ENCODE peak calls at places on chromosomes 13 and 19, in ten cellular contexts. R, H, V, M, T, X, W, D, A and N are unnamed samples.

GRCh38 chr13:92315265-92315664 is 911.3 kb upstream of the GPC6 start:
- DNase-seq in R (no peak), H (no peak), V (no peak), M (peak), T (no peak), X (no peak), W (no peak), D (no peak), A (no peak), N (no peak)

GRCh38 chr13:104011505-104012270 is 945.5 kb upstream of the SLC10A2 start:
- DNase-seq in R (peak), H (no peak), V (no peak), M (peak), T (no peak), X (peak), W (no peak), D (peak), A (peak), N (no peak)

GRCh38 chr13:30340367-30341184 is 33.2 kb upstream of the KATNAL1 start:
- DNase-seq in R (no peak), H (peak), V (peak), M (peak), T (peak), X (peak), W (no peak), D (peak), A (no peak), N (peak)

GRCh38 chr13:39226359-39226758 is 188.1 kb downstream of the NHLRC3 start:
- DNase-seq in R (no peak), H (no peak), V (no peak), M (no peak), T (no peak), X (no peak), W (no peak), D (no peak), A (no peak), N (no peak)

GRCh38 chr13:67258482-67258881 is 28.3 kb upstream of the PCDH9 start:
- DNase-seq in R (no peak), H (no peak), V (no peak), M (no peak), T (no peak), X (peak), W (no peak), D (no peak), A (no peak), N (no peak)

GRCh38 chr19:34598217-34599155 is 78.5 kb downstream of the SCGB2B2 start:
- DNase-seq in R (peak), H (no peak), V (no peak), M (no peak), T (no peak), X (no peak), W (no peak), D (no peak), A (no peak), N (no peak)

GRCh38 chr13:64446372-64446771 is 2783.8 kb downstream of the PCDH9 start:
- DNase-seq in R (no peak), H (no peak), V (no peak), M (no peak), T (no peak), X (no peak), W (no peak), D (no peak), A (no peak), N (no peak)

GRCh38 chr13:45333973-45334922 is 6.7 kb downstream of the TPT1 start:
- DNase-seq in R (no peak), H (no peak), V (no peak), M (peak), T (no peak), X (peak), W (no peak), D (peak), A (no peak), N (no peak)

GRCh38 chr19:5113101-5113557 is 144.2 kb downstream of the KDM4B start:
- DNase-seq in R (no peak), H (no peak), V (no peak), M (peak), T (no peak), X (no peak), W (no peak), D (peak), A (no peak), N (peak)

GRCh38 chr13:113125506-113126264 is 3.1 kb downstream of the F10 start:
- DNase-seq in R (no peak), H (peak), V (no peak), M (no peak), T (no peak), X (no peak), W (no peak), D (no peak), A (no peak), N (no peak)

GRCh38 chr13:112959701-112960542 is 9.1 kb upstream of the MCF2L start:
- DNase-seq in R (no peak), H (peak), V (no peak), M (no peak), T (no peak), X (no peak), W (no peak), D (no peak), A (no peak), N (no peak)

GRCh38 chr19:13964776-13965175 is 12.5 kb downstream of the DCAF15 start:
- DNase-seq in R (no peak), H (no peak), V (no peak), M (peak), T (peak), X (no peak), W (no peak), D (peak), A (no peak), N (no peak)

GRCh38 chr19:3154957-3155736 is 19.3 kb downstream of the GNA15 start:
- DNase-seq in R (peak), H (peak), V (peak), M (peak), T (peak), X (peak), W (peak), D (peak), A (no peak), N (peak)

GRCh38 chr19:52533901-52534300 is 6.4 kb downstream of the ZNF808 start:
- DNase-seq in R (no peak), H (peak), V (no peak), M (no peak), T (no peak), X (no peak), W (no peak), D (no peak), A (no peak), N (no peak)

GRCh38 chr13:20331419-20331818 is 99.3 kb upstream of the GJB6 start:
- DNase-seq in R (no peak), H (no peak), V (no peak), M (no peak), T (no peak), X (no peak), W (no peak), D (no peak), A (no peak), N (no peak)

GRCh38 chr13:27624071-27624470 is 2.4 kb downstream of the POLR1D start:
- DNase-seq in R (peak), H (no peak), V (no peak), M (no peak), T (no peak), X (no peak), W (no peak), D (no peak), A (no peak), N (no peak)

GRCh38 chr19:2841858-2842574 is 741 bp downstream of the ZNF555 start:
- DNase-seq in R (no peak), H (no peak), V (peak), M (no peak), T (no peak), X (no peak), W (no peak), D (no peak), A (no peak), N (no peak)

GRCh38 chr13:84873951-84874350 is 925.3 kb downstream of the SLITRK6 start:
- DNase-seq in R (no peak), H (no peak), V (no peak), M (no peak), T (no peak), X (no peak), W (no peak), D (no peak), A (no peak), N (no peak)

GRCh38 chr19:485122-485521 is 11.2 kb upstream of the MADCAM1 start:
- DNase-seq in R (no peak), H (no peak), V (no peak), M (no peak), T (no peak), X (no peak), W (no peak), D (no peak), A (no peak), N (no peak)

GRCh38 chr19:43806848-43807247 is 4.6 kb upstream of the LYPD5 start:
- DNase-seq in R (no peak), H (no peak), V (no peak), M (no peak), T (no peak), X (no peak), W (no peak), D (no peak), A (no peak), N (no peak)

GRCh38 chr13:109795021-109795420 is 8.6 kb upstream of the IRS2 start:
- DNase-seq in R (no peak), H (no peak), V (no peak), M (peak), T (no peak), X (no peak), W (no peak), D (no peak), A (no peak), N (no peak)

GRCh38 chr13:38943231-38943630 is 47.4 kb downstream of the STOML3 start:
- DNase-seq in R (no peak), H (no peak), V (no peak), M (no peak), T (no peak), X (no peak), W (no peak), D (no peak), A (no peak), N (no peak)

GRCh38 chr19:3198901-3199700 is 13.4 kb downstream of the NCLN start:
- DNase-seq in R (no peak), H (no peak), V (no peak), M (no peak), T (no peak), X (no peak), W (no peak), D (no peak), A (no peak), N (no peak)

GRCh38 chr13:113997845-113998751 is 24.2 kb upstream of the C13orf46 start:
- DNase-seq in R (no peak), H (no peak), V (peak), M (peak), T (no peak), X (peak), W (no peak), D (peak), A (no peak), N (peak)

GRCh38 chr19:40410030-40410389 is 3.2 kb downstream of the PRX start:
- DNase-seq in R (no peak), H (no peak), V (no peak), M (no peak), T (no peak), X (no peak), W (no peak), D (no peak), A (no peak), N (no peak)

GRCh38 chr13:100088282-100088647 is 628 bp upstream of the PCCA start:
- DNase-seq in R (no peak), H (no peak), V (no peak), M (no peak), T (no peak), X (no peak), W (no peak), D (no peak), A (no peak), N (no peak)

GRCh38 chr13:100095498-100095897 is 6.6 kb downstream of the PCCA start:
- DNase-seq in R (no peak), H (no peak), V (no peak), M (no peak), T (no peak), X (no peak), W (no peak), D (no peak), A (no peak), N (no peak)

GRCh38 chr13:100089633-100090032 is 740 bp downstream of the PCCA start:
- DNase-seq in R (no peak), H (no peak), V (no peak), M (peak), T (no peak), X (no peak), W (no peak), D (peak), A (no peak), N (no peak)

GRCh38 chr13:100088648-100089601 is at the start of gene PCCA:
- DNase-seq in R (peak), H (peak), V (peak), M (peak), T (peak), X (peak), W (peak), D (peak), A (peak), N (peak)

GRCh38 chr13:100090861-100091260 is 2.0 kb downstream of the PCCA start:
- DNase-seq in R (no peak), H (no peak), V (no peak), M (no peak), T (no peak), X (no peak), W (no peak), D (no peak), A (no peak), N (no peak)
- H3K4me3 ChIP-seq in R (peak), H (no peak), V (peak), M (no peak), T (no peak), X (no peak), W (no peak), D (no peak), A (no peak), N (no peak)

GRCh38 chr19:7788178-7788932 is 25.3 kb downstream of the CLEC4M start:
- DNase-seq in R (no peak), H (no peak), V (no peak), M (no peak), T (no peak), X (no peak), W (no peak), D (no peak), A (no peak), N (no peak)
- H3K4me3 ChIP-seq in R (no peak), H (no peak), V (no peak), M (no peak), T (no peak), X (no peak), W (no peak), D (no peak), A (peak), N (no peak)

GRCh38 chr19:17125052-17125727 is 49.6 kb downstream of the MYO9B start:
- DNase-seq in R (no peak), H (no peak), V (no peak), M (peak), T (no peak), X (peak), W (no peak), D (peak), A (no peak), N (no peak)

GRCh38 chr19:17124025-17124424 is 48.4 kb downstream of the MYO9B start:
- DNase-seq in R (no peak), H (no peak), V (no peak), M (no peak), T (no peak), X (no peak), W (no peak), D (no peak), A (no peak), N (no peak)

GRCh38 chr19:17127671-17128070 is 52.1 kb downstream of the MYO9B start:
- DNase-seq in R (no peak), H (no peak), V (no peak), M (no peak), T (no peak), X (no peak), W (no peak), D (no peak), A (no peak), N (no peak)

GRCh38 chr19:17128403-17128802 is 52.8 kb downstream of the MYO9B start:
- DNase-seq in R (no peak), H (no peak), V (no peak), M (no peak), T (no peak), X (no peak), W (no peak), D (no peak), A (no peak), N (no peak)

DNA sequence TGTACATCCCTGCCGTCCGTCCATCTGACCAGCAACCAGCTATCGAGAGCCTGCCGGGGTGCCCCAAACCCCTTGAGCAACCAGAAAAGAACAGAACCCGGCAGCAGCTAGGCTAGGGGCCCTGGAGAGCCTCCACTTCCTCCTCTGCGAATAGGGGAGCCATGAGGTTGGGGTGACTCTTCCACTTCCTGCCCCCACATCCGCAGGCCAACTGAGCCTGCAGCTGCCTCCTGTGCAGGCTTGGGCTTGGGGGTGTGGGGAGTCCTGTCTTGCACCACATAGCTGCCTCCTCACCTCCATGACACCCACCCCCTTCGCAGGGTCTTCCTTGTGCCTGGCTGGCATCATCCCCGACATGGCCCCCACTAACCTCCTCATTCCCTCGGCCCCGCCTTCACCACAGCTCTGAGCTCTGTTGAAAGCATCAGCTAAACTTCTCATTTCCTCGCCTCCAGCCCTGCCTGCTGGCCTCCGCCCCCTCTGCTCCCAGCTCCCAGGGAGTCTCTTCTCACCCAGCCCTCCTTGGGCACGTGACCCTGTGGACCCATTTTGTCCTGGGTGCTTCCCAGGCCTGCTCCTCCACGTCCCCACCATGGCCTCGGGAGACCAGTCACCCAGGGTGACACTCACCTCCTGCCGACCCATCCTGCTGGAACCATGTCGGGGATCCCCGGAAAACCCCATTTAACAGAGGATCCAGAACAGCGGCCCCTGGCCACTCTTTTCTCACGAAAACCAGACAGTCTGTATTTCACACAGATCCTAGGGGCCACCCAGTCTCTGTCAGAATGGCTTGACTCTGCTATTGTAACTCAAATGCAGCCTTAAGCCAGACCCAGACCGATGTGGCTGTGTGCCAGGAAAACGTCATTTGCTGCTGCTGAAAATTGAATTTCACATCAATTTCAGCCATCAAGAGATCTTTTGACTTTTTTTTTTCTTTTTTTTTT is 50.4 kb downstream of the MYO9B start:
- DNase-seq in R (no peak), H (peak), V (peak), M (peak), T (no peak), X (peak), W (no peak), D (no peak), A (no peak), N (no peak)
- H3K4me3 ChIP-seq in R (no peak), H (no peak), V (no peak), M (no peak), T (no peak), X (no peak), W (no peak), D (no peak), A (no peak), N (no peak)

GRCh38 chr19:19387108-19387507 is 18.4 kb upstream of the GATAD2A start:
- DNase-seq in R (no peak), H (no peak), V (no peak), M (no peak), T (no peak), X (no peak), W (no peak), D (no peak), A (no peak), N (no peak)
- H3K4me3 ChIP-seq in R (peak), H (no peak), V (no peak), M (peak), T (no peak), X (peak), W (peak), D (peak), A (no peak), N (peak)

GRCh38 chr19:27872370-27872769 is 1340.6 kb downstream of the UQCRFS1 start:
- DNase-seq in R (no peak), H (no peak), V (no peak), M (no peak), T (no peak), X (no peak), W (no peak), D (no peak), A (no peak), N (no peak)

GRCh38 chr19:27865927-27866777 is 1346.8 kb downstream of the UQCRFS1 start:
- DNase-seq in R (no peak), H (no peak), V (no peak), M (no peak), T (no peak), X (no peak), W (no peak), D (no peak), A (no peak), N (no peak)

GRCh38 chr19:27867981-27868380 is 1345.0 kb downstream of the UQCRFS1 start:
- DNase-seq in R (no peak), H (no peak), V (no peak), M (no peak), T (no peak), X (no peak), W (no peak), D (no peak), A (no peak), N (no peak)

GRCh38 chr19:27870293-27870692 is 1342.7 kb downstream of the UQCRFS1 start:
- DNase-seq in R (no peak), H (no peak), V (no peak), M (no peak), T (no peak), X (no peak), W (no peak), D (no peak), A (no peak), N (no peak)
- H3K4me3 ChIP-seq in R (no peak), H (no peak), V (no peak), M (no peak), T (no peak), X (no peak), W (no peak), D (no peak), A (no peak), N (no peak)

GRCh38 chr19:48248081-48248833 is 7.5 kb downstream of the CARD8 start:
- DNase-seq in R (no peak), H (no peak), V (no peak), M (no peak), T (no peak), X (no peak), W (no peak), D (no peak), A (no peak), N (no peak)
- H3K4me3 ChIP-seq in R (peak), H (no peak), V (peak), M (no peak), T (no peak), X (no peak), W (no peak), D (no peak), A (no peak), N (no peak)

GRCh38 chr19:58439576-58440554 is at the start of gene ZNF132:
- DNase-seq in R (peak), H (peak), V (peak), M (peak), T (peak), X (peak), W (peak), D (peak), A (peak), N (peak)

DNA sequence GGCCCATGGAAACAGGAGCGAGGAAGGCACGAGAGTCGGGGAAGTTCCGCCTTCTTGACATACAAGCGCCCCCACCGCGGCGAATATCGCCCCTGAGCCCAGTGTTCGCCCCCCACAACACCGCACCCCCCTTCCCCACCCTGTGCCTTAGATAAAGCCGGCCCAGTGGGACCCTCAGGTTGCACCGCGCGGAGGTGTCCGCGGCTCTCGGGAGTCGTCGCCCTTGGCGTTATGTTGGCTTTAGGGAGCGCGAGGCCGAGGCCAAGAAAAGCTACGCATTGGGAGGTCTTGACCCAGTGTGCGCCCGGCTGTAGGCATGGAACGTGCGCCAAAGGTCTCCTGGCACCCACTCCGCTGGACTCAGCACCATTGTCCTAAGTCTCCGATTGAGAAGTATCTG is 603 bp upstream of the ZNF132 start:
- DNase-seq in R (peak), H (no peak), V (no peak), M (no peak), T (no peak), X (no peak), W (no peak), D (no peak), A (no peak), N (no peak)
- H3K4me3 ChIP-seq in R (peak), H (peak), V (peak), M (peak), T (peak), X (peak), W (peak), D (peak), A (peak), N (peak)

GRCh38 chr19:45640849-45641273 is 1.7 kb upstream of the EML2 start:
- DNase-seq in R (no peak), H (peak), V (peak), M (no peak), T (no peak), X (no peak), W (no peak), D (no peak), A (no peak), N (no peak)
- H3K4me3 ChIP-seq in R (peak), H (no peak), V (no peak), M (no peak), T (peak), X (no peak), W (no peak), D (no peak), A (no peak), N (no peak)